ENCODE peak calls at places on chromosomes 13 and 19, in five cellular contexts. Q is body of pancreas, G is stomach, X is heart left ventricle, I is K562. S is an unnamed sample. For H3K36me3, the result is how much of the 10 kb centered on the place peaks cover.

GRCh38 chr19:679418-680286 is 3.5 kb downstream of the FSTL3 start:
- DNase-seq in Q (peak), G (peak), X (peak), I (peak), S (peak)

GRCh38 chr13:48629282-48629681 is 24.4 kb upstream of the CYSLTR2 start:
- DNase-seq in Q (peak), G (peak), X (no peak), I (no peak), S (no peak)

GRCh38 chr19:18425515-18426415 is 6.6 kb downstream of the SSBP4 start:
- DNase-seq in Q (no peak), G (no peak), X (peak), I (no peak), S (no peak)

GRCh38 chr13:109586509-109587346 is 199.7 kb downstream of the IRS2 start:
- DNase-seq in Q (no peak), G (peak), X (no peak), I (no peak), S (peak)

GRCh38 chr13:26449063-26449848 is 108.2 kb upstream of the WASF3 start:
- DNase-seq in Q (no peak), G (no peak), X (no peak), I (no peak), S (no peak)

GRCh38 chr13:111339366-111340143 is 19.1 kb downstream of the TEX29 start:
- DNase-seq in Q (no peak), G (no peak), X (no peak), I (no peak), S (no peak)

GRCh38 chr19:35718345-35719041 is 690 bp downstream of the KMT2B start:
- DNase-seq in Q (peak), G (peak), X (peak), I (no peak), S (peak)

GRCh38 chr13:107348931-107349330 is 781.0 kb upstream of the ARGLU1 start:
- DNase-seq in Q (no peak), G (no peak), X (no peak), I (no peak), S (no peak)

GRCh38 chr13:98534821-98535220 is 42.1 kb downstream of the STK24 start:
- DNase-seq in Q (no peak), G (no peak), X (no peak), I (no peak), S (no peak)

GRCh38 chr19:55703790-55704215 is 28.8 kb downstream of the EPN1 start:
- DNase-seq in Q (peak), G (peak), X (no peak), I (peak), S (peak)

GRCh38 chr19:45670670-45671453 is 2.8 kb downstream of the GIPR start:
- DNase-seq in Q (peak), G (peak), X (peak), I (peak), S (peak)

GRCh38 chr19:3058821-3059314 is 3.4 kb downstream of the TLE5 start:
- DNase-seq in Q (no peak), G (no peak), X (no peak), I (no peak), S (no peak)

GRCh38 chr19:42252365-42253244 is 2.3 kb downstream of the ERF start:
- DNase-seq in Q (peak), G (no peak), X (peak), I (no peak), S (peak)

GRCh38 chr19:45467456-45468158 is at the start of gene FOSB:
- DNase-seq in Q (peak), G (peak), X (peak), I (peak), S (peak)

GRCh38 chr19:19448238-19448544 is 42.7 kb downstream of the GATAD2A start:
- DNase-seq in Q (peak), G (peak), X (peak), I (no peak), S (no peak)

GRCh38 chr13:47932953-47933687 is 68.0 kb downstream of the SUCLA2 start:
- DNase-seq in Q (no peak), G (no peak), X (no peak), I (no peak), S (no peak)

GRCh38 chr13:106507560-106508274 is 27.7 kb downstream of the EFNB2 start:
- DNase-seq in Q (no peak), G (no peak), X (no peak), I (no peak), S (no peak)

GRCh38 chr19:290539-291521 is at the start of gene PLPP2:
- DNase-seq in Q (peak), G (peak), X (no peak), I (peak), S (peak)

GRCh38 chr13:36872621-36873020 is 47.4 kb downstream of the SMAD9 start:
- DNase-seq in Q (no peak), G (no peak), X (peak), I (no peak), S (no peak)

GRCh38 chr19:35266149-35266903 is 2.4 kb upstream of the USF2 start:
- DNase-seq in Q (peak), G (no peak), X (no peak), I (no peak), S (peak)

GRCh38 chr13:91889641-91890040 is 491.2 kb downstream of the GPC5 start:
- DNase-seq in Q (no peak), G (no peak), X (no peak), I (no peak), S (no peak)

GRCh38 chr13:109844396-109844795 is 58.0 kb upstream of the IRS2 start:
- DNase-seq in Q (peak), G (peak), X (no peak), I (no peak), S (no peak)

GRCh38 chr13:31947506-31947905 is 84.1 kb upstream of the FRY start:
- DNase-seq in Q (no peak), G (no peak), X (no peak), I (no peak), S (no peak)

GRCh38 chr13:76889254-76889653 is 3.0 kb upstream of the KCTD12 start:
- DNase-seq in Q (no peak), G (no peak), X (no peak), I (no peak), S (no peak)

GRCh38 chr13:49112782-49113525 is 107.2 kb upstream of the MLNR start:
- DNase-seq in Q (no peak), G (no peak), X (no peak), I (peak), S (no peak)

GRCh38 chr13:37706041-37706440 is 107.5 kb upstream of the POSTN start:
- DNase-seq in Q (no peak), G (no peak), X (no peak), I (no peak), S (no peak)

GRCh38 chr19:7888145-7888825 is at the start of gene LRRC8E:
- DNase-seq in Q (peak), G (peak), X (no peak), I (peak), S (peak)

GRCh38 chr13:114107686-114108081 is 24.7 kb downstream of the RASA3 start:
- DNase-seq in Q (peak), G (no peak), X (peak), I (no peak), S (peak)

GRCh38 chr13:46551410-46552301 is 1.3 kb upstream of the LRCH1 start:
- DNase-seq in Q (peak), G (peak), X (peak), I (peak), S (peak)

GRCh38 chr19:30670562-30671513 is 298.7 kb downstream of the ZNF536 start:
- DNase-seq in Q (no peak), G (peak), X (no peak), I (no peak), S (no peak)

GRCh38 chr19:51079486-51080110 is 3.1 kb downstream of the KLK14 start:
- DNase-seq in Q (peak), G (peak), X (peak), I (no peak), S (no peak)

GRCh38 chr19:45173816-45174215 is 4.2 kb downstream of the TRAPPC6A start:
- DNase-seq in Q (no peak), G (no peak), X (no peak), I (no peak), S (no peak)

GRCh38 chr13:38777347-38778107 is 90.7 kb downstream of the FREM2 start:
- DNase-seq in Q (no peak), G (no peak), X (no peak), I (no peak), S (no peak)

GRCh38 chr13:114115796-114116195 is 16.6 kb downstream of the RASA3 start:
- DNase-seq in Q (no peak), G (peak), X (no peak), I (no peak), S (no peak)

GRCh38 chr13:38223093-38223492 is 126.6 kb upstream of the UFM1 start:
- DNase-seq in Q (no peak), G (no peak), X (no peak), I (no peak), S (no peak)

DNA sequence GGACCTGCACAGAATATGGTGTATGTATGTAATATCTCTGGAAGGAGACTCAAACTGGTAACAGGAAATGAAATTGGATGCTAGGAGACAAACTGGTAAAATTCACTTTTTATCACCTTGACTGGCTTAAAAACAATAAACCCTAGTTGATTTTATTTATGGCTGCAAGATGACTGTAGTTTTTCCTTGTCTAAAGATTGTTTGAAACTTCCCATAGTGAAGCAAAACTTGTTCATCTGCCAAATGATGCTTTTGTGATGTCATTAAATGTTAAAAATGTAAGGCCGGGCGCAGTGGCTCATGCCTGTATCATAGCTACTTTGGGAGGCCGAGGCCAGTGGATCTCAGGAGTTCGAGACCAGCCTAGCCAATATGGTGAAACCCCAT is 2.5 kb upstream of the ECH1 start:
- DNase-seq in Q (no peak), G (no peak), X (no peak), I (no peak), S (no peak)
- H3K36me3 ChIP-seq in Q (under half), G (under half), X (half or more), I (under half), S (under half)

DNA sequence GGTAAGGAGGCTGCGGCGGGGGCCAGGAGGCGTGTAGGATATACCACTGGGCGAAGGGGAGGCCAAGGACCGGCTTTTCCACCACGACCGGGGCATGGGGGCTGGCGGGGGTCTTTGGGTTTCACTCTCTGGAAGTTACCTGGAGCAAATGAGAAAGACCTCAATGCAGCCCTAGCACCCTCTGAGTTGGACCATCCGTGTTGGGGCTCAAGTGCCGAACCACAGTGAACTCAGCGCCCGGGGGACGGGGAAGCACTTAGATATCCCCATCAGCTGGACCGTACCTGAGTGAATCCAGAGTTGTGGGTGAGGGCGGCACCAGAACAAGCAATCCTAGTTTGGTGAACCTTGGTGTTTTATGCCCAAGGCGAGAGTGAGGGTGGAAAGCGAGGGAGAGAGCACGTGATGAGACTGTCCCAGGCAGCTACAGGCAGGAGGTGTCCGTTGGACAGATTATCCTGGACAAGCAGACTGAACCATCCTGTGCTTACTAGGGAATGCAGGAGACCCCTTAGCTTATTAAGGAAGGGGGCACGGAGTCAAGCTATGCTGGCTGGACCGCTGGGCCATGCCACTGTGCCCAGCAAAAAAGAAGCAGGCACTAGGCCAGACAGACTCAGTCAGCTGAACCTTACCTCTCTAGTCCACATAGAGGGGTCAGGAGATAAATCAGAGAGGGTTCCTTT is 512 bp downstream of the GET3 start:
- DNase-seq in Q (no peak), G (no peak), X (no peak), I (no peak), S (no peak)
- TF ChIP-seq POLR2A in Q (no peak), G (no peak), X (no peak), I (no peak), S (no peak)

GRCh38 chr19:40626918-40627317 is 25.7 kb downstream of the LTBP4 start:
- DNase-seq in Q (no peak), G (no peak), X (peak), I (no peak), S (no peak)

GRCh38 chr19:40622773-40623075 is 21.6 kb downstream of the LTBP4 start:
- DNase-seq in Q (no peak), G (no peak), X (peak), I (no peak), S (no peak)

GRCh38 chr19:40627486-40628279 is 26.5 kb downstream of the LTBP4 start:
- DNase-seq in Q (no peak), G (no peak), X (peak), I (peak), S (no peak)

GRCh38 chr19:40623403-40624239 is 22.5 kb downstream of the LTBP4 start:
- DNase-seq in Q (peak), G (no peak), X (peak), I (peak), S (no peak)

DNA sequence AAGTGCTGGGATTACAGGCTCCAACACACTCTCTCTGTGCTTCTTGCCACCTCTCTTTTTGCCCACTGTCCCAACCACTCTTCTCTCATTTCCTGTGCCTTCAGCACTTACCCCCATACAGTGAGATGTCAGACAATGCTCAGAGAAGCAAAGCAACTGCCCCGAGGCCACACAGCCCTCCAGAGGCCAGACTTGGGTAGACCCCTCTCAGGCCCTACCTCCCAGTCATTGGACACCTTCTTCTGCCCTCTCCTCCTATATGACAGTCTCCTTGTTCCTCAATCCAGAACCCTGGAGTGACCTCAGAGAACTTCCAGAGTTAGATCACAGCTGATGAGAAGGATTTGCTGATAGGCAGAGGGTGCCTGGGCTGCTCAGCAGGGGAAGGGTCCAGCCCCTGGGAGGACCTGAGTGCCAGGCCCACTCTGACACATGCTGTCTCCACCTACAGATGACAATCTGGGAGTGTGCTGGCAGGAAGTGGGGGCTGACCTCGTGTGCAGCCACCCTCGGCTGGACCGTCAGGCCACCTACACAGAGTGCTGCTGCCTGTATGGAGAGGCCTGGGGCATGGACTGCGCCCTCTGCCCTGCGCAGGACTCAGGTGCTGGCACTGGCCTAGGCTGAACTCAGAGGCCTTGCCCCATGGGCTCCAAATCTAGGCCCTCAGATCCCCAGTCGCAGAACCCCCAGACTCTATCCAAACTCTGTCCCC is 24.4 kb downstream of the LTBP4 start:
- DNase-seq in Q (no peak), G (no peak), X (peak), I (peak), S (no peak)
- H3K36me3 ChIP-seq in Q (under half), G (under half), X (half or more), I (half or more), S (under half)

GRCh38 chr19:21580818-21581217 is 75.4 kb downstream of the ZNF429 start:
- DNase-seq in Q (no peak), G (no peak), X (no peak), I (no peak), S (no peak)
- TF ChIP-seq POLR2A in Q (no peak), G (no peak), X (no peak), I (no peak), S (no peak)

GRCh38 chr19:15788594-15789270 is 1.3 kb downstream of the OR10H5 start:
- DNase-seq in Q (no peak), G (no peak), X (no peak), I (no peak), S (no peak)
- H3K36me3 ChIP-seq in Q (under half), G (under half), X (under half), I (under half), S (under half)

DNA sequence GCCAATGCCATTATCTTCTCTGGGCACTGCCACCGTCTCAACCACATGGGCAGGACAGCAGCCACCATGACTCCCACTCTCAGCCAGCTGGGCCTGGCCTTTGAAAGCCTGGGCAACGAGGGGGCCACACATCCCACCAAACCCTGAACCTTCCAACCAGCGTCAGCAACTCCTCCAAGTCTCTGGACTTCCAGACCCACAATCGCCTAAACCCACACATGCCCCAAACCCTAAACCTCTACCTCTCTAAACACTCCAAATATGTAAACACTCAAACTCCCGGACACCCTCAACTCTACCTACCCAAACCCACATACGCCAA is 949 bp downstream of the C3 start:
- DNase-seq in Q (no peak), G (no peak), X (no peak), I (no peak), S (no peak)
- TF ChIP-seq POLR2A in Q (no peak), G (no peak), X (no peak), I (no peak), S (no peak)

DNA sequence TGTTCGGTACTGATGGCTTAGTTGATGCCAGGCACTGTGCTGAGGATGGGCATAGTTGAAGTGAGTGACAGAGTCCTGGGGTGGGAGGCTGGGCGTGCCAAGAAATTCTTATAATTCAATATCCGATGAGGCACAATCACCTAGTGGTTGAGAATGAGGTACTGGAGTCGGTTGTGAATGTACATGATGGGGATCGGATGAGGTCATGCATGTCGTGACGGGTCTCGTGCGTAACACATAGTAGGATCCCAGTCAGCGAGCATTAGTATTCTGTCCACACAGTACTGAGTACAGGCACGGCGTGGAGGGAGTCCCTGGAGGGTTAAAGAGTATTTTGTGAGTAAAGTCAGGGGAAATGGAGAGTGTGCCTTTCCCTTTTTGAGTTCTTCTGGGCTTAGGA is 2.8 kb downstream of the SAFB start:
- DNase-seq in Q (no peak), G (no peak), X (no peak), I (no peak), S (no peak)
- H3K36me3 ChIP-seq in Q (under half), G (under half), X (half or more), I (half or more), S (under half)

DNA sequence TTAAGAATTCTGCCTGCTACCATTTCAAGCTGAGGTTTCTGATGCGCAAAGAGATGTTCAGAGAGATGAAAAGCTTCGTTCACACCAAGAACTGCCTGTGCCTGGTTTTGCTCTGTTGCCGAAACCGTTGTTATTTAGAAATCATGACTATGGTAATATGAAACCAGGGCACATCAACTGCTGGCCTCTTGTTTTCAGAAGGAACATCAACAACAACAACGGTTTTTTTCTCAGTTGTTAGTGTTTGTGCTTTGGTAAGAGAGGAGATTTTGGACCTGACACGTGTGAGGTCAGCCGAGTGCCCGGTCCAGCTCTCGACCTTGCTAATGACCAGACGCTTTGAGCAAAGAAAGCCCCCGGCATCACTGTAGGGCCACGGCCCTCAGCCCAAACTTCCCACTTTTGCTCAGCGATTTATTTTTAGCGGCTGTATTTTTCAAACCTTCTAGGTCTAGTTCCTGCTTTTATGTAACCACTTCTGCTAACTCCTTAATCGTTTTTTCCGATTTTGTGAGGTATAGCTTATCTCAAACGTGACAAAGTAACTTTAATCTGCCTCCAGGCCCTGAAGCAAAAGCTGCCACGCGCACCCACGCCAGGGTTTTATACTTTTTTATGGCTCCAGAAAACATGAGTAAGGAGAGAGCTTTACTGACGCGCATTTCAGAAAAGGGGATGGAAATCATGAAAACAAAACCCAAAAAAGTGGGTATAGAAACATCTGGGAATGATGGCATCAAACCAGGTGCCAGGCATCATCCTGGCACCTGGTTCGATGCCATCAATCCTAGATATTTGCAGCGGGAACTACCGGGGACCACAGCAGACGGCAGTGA is 42.0 kb downstream of the KLF2 start:
- DNase-seq in Q (no peak), G (no peak), X (no peak), I (no peak), S (peak)
- TF ChIP-seq POLR2A in Q (no peak), G (no peak), X (no peak), I (no peak), S (no peak)

S was measured in Peyer's patch.